ENCODE peak calls at places on chromosomes 12 and 14, in six cellular contexts. B is stimulated activated CD4-positive, alpha-beta T cell treated with anti-CD3 and anti-CD28 coated beads, Interleukin-1b, Interleukin-23, amount 100 ng/mL, for 48 hours; D is activated CD8-positive, alpha-beta memory T cell treated with anti-CD3 and anti-CD28 coated beads, Interleukin-2, amount 10 ng/mL, durations not matched to agents 7 days and 5 days; J is NCI-H1105; V is heart left ventricle; A is retinal pigment epithelial cell. X is an unnamed sample.
A peak's percentile ranks its signal among the peaks of the same experiment; 100 is the strongest.

GRCh38 chr12:130838284-130838950 is 633 bp downstream of the STX2 start:
- DNase-seq in V (peak; percentile 78), D (peak; percentile 47), A (no peak), J (peak; percentile 33), B (no peak), X (peak; percentile 31)

GRCh38 chr12:60191676-60192359 is 596.0 kb downstream of the SLC16A7 start:
- DNase-seq in B (no peak), D (no peak), A (no peak), J (no peak), V (no peak), X (no peak)

GRCh38 chr14:77181603-77182437 is at the start of gene TMEM63C:
- DNase-seq in D (peak; percentile 68), V (no peak), A (peak; percentile 61), B (peak; percentile 76), J (peak; percentile 96), X (peak; percentile 55)

GRCh38 chr12:15719230-15719629 is 70.0 kb downstream of the EPS8 start:
- DNase-seq in B (no peak), D (no peak), J (no peak), V (no peak), A (no peak), X (no peak)

GRCh38 chr14:104506461-104507253 is 72.9 kb upstream of the C14orf180 start:
- DNase-seq in D (no peak), B (no peak), A (no peak), V (peak; percentile 33), J (no peak), X (no peak)

GRCh38 chr12:87756721-87757120 is 272.5 kb downstream of the C12orf50 start:
- DNase-seq in A (no peak), J (no peak), V (no peak), B (no peak), D (no peak), X (no peak)

GRCh38 chr12:1429980-1430379 is 164.4 kb downstream of the FBXL14 start:
- DNase-seq in J (no peak), D (no peak), A (no peak), V (no peak), B (no peak), X (no peak)

GRCh38 chr12:39230086-39230485 is 212.8 kb downstream of the KIF21A start:
- DNase-seq in A (peak; percentile 18), B (no peak), D (no peak), V (no peak), J (no peak), X (no peak)

GRCh38 chr12:110135012-110135411 is 10.9 kb downstream of the IFT81 start:
- DNase-seq in A (no peak), J (no peak), D (no peak), B (no peak), V (no peak), X (no peak)

GRCh38 chr14:104895786-104896642 is 28.7 kb upstream of the PLD4 start:
- DNase-seq in A (no peak), D (peak; percentile 37), J (peak; percentile 95), V (peak; percentile 60), B (no peak), X (no peak)

GRCh38 chr12:121872546-121873223 is 14.0 kb upstream of the HPD start:
- DNase-seq in B (peak; percentile 46), D (no peak), J (no peak), A (peak; percentile 20), V (no peak), X (no peak)

GRCh38 chr12:115785548-115785947 is 491.9 kb downstream of the MED13L start:
- DNase-seq in D (no peak), V (no peak), B (no peak), J (no peak), A (no peak), X (no peak)

GRCh38 chr14:23055621-23056256 is 1.6 kb downstream of the CDH24 start:
- DNase-seq in D (no peak), V (no peak), B (no peak), J (no peak), A (no peak), X (no peak)

GRCh38 chr12:56271031-56271430 is 4.3 kb downstream of the COQ10A start:
- DNase-seq in V (no peak), D (no peak), A (no peak), B (no peak), J (no peak), X (no peak)

GRCh38 chr12:88471641-88472040 is 108.6 kb downstream of the KITLG start:
- DNase-seq in D (no peak), V (no peak), J (no peak), A (peak; percentile 99), B (no peak), X (no peak)

GRCh38 chr12:59660148-59660547 is 64.3 kb downstream of the SLC16A7 start:
- DNase-seq in V (no peak), J (no peak), A (no peak), D (no peak), B (no peak), X (no peak)

GRCh38 chr14:79544671-79545070 is 666.6 kb downstream of the DIO2 start:
- DNase-seq in B (no peak), A (no peak), J (no peak), D (no peak), V (no peak), X (no peak)

GRCh38 chr14:99605299-99605961 is 1.4 kb upstream of the CCDC85C start:
- DNase-seq in B (peak; percentile 77), D (peak; percentile 87), A (no peak), V (peak; percentile 86), J (peak; percentile 71), X (peak; percentile 44)

GRCh38 chr12:12685305-12685704 is 10.7 kb downstream of the GPR19 start:
- DNase-seq in D (no peak), J (peak; percentile 75), A (no peak), V (no peak), B (no peak), X (peak; percentile 40)

GRCh38 chr14:73753043-73753886 is 39.1 kb upstream of the PNMA1 start:
- DNase-seq in B (no peak), D (no peak), V (no peak), J (no peak), A (no peak), X (no peak)